ENCODE peak calls at places on chromosomes 3 and 15, in eight cellular contexts. I is Peyer's patch; Y is CD8-positive, alpha-beta T cell; E is psoas muscle; Z is upper lobe of left lung; C is tibial nerve; U is CD4-positive, alpha-beta T cell; A is breast epithelium. D is an unnamed sample.
A peak's percentile ranks its signal among the peaks of the same experiment; 100 is the strongest.

GRCh38 chr3:64405211-64405818 is 180.0 kb upstream of the PRICKLE2 start:
- DNase-seq in I (no peak), Y (no peak), E (no peak), Z (no peak), C (no peak), U (no peak), A (no peak), D (no peak)

GRCh38 chr3:69092030-69092513 is 7.3 kb downstream of the ARL6IP5 start:
- DNase-seq in I (peak; percentile 46), Y (no peak), E (no peak), Z (peak; percentile 23), C (no peak), U (peak; percentile 9), A (no peak), D (no peak)

GRCh38 chr3:55813268-55814097 is 326.4 kb upstream of the WNT5A start:
- DNase-seq in I (no peak), Y (no peak), E (no peak), Z (no peak), C (no peak), U (no peak), A (peak; percentile 39), D (no peak)

GRCh38 chr3:184230603-184231528 is 1.5 kb downstream of the VWA5B2 start:
- DNase-seq in I (no peak), Y (no peak), E (no peak), Z (no peak), C (no peak), U (no peak), A (peak; percentile 46), D (no peak)

GRCh38 chr15:60349589-60349988 is 48.2 kb downstream of the ANXA2 start:
- DNase-seq in I (no peak), Y (no peak), E (no peak), Z (no peak), C (no peak), U (no peak), A (no peak), D (no peak)

GRCh38 chr15:58724471-58724870 is 25.0 kb downstream of the ADAM10 start:
- DNase-seq in I (no peak), Y (no peak), E (no peak), Z (peak; percentile 51), C (no peak), U (no peak), A (no peak), D (no peak)

GRCh38 chr15:40106203-40107161 is 2.2 kb downstream of the BMF start:
- DNase-seq in I (peak; percentile 89), Y (no peak), E (peak; percentile 77), Z (peak; percentile 92), C (peak; percentile 79), U (no peak), A (peak; percentile 83), D (no peak)

GRCh38 chr3:81955908-81956307 is 194.5 kb upstream of the GBE1 start:
- DNase-seq in I (no peak), Y (no peak), E (no peak), Z (no peak), C (no peak), U (no peak), A (no peak), D (no peak)

GRCh38 chr15:65981837-65982696 is 112.8 kb downstream of the RAB11A start:
- DNase-seq in I (peak; percentile 56), Y (peak; percentile 76), E (no peak), Z (peak; percentile 35), C (no peak), U (peak; percentile 72), A (no peak), D (peak; percentile 45)

GRCh38 chr15:70039917-70040316 is 57.8 kb downstream of the TLE3 start:
- DNase-seq in I (no peak), Y (no peak), E (no peak), Z (no peak), C (no peak), U (no peak), A (no peak), D (no peak)

GRCh38 chr15:41655716-41656115 is 4.5 kb upstream of the MGA start:
- DNase-seq in I (no peak), Y (no peak), E (no peak), Z (no peak), C (no peak), U (no peak), A (no peak), D (no peak)

GRCh38 chr3:98900265-98901031 is 1.0 kb downstream of the DCBLD2 start:
- DNase-seq in I (no peak), Y (no peak), E (no peak), Z (no peak), C (no peak), U (no peak), A (no peak), D (no peak)

GRCh38 chr15:25739687-25740121 is 123.4 kb downstream of the ATP10A start:
- DNase-seq in I (peak; percentile 40), Y (peak; percentile 62), E (no peak), Z (no peak), C (no peak), U (peak; percentile 39), A (no peak), D (peak; percentile 35)

GRCh38 chr3:52554026-52554755 is 17.8 kb downstream of the UQCC5 start:
- DNase-seq in I (no peak), Y (no peak), E (no peak), Z (no peak), C (no peak), U (no peak), A (no peak), D (no peak)

GRCh38 chr3:29275309-29275708 is 5.6 kb upstream of the RBMS3 start:
- DNase-seq in I (no peak), Y (no peak), E (no peak), Z (no peak), C (peak; percentile 22), U (no peak), A (no peak), D (no peak)

GRCh38 chr3:17088602-17089313 is 204.0 kb downstream of the PLCL2 start:
- DNase-seq in I (peak; percentile 17), Y (peak; percentile 60), E (no peak), Z (peak; percentile 49), C (no peak), U (no peak), A (no peak), D (no peak)

GRCh38 chr15:80070840-80071239 is 11.4 kb downstream of the ZFAND6 start:
- DNase-seq in I (no peak), Y (no peak), E (no peak), Z (no peak), C (no peak), U (no peak), A (no peak), D (no peak)

GRCh38 chr3:71752911-71753715 is 542 bp upstream of the GPR27 start:
- DNase-seq in I (no peak), Y (no peak), E (no peak), Z (no peak), C (no peak), U (no peak), A (no peak), D (no peak)

GRCh38 chr3:69266585-69266984 is 119.3 kb downstream of the FRMD4B start:
- DNase-seq in I (no peak), Y (no peak), E (no peak), Z (no peak), C (no peak), U (no peak), A (no peak), D (no peak)

DNA sequence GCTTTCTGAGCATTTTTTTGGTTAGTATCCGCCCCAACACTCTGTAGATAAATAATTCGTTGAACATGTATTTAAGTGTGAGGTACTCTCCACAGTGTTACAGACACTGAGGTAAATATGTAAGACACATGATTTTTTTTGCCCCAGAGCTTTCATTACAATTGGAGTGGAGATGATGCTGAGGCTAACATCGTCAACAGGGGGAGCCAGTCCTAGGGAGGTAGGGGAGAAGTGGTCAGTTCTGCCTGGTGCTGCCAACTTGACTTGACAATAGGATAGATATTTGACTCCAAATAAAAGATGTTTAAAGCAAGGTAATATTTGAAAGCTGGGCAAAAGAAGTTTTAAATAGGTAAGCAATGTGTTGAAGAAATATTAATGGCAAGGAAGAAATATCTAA is 295.7 kb downstream of the UNC13C start:
- DNase-seq in I (no peak), Y (no peak), E (no peak), Z (no peak), C (no peak), U (no peak), A (no peak), D (no peak)
- TF ChIP-seq CTCF in I (no peak), Y (no peak), E (no peak), Z (no peak), C (no peak), U (no peak), A (no peak), D (no peak)

GRCh38 chr3:196639517-196640500 is at the start of gene NRROS:
- DNase-seq in I (peak; percentile 86), Y (peak; percentile 77), E (peak; percentile 74), Z (peak; percentile 84), C (peak; percentile 62), U (peak; percentile 29), A (peak; percentile 37), D (no peak)
- TF ChIP-seq CTCF in I (no peak), Y (no peak), E (no peak), Z (no peak), C (no peak), U (no peak), A (no peak), D (no peak)

GRCh38 chr3:142944346-142944745 is 19.1 kb downstream of the PAQR9 start:
- DNase-seq in I (no peak), Y (no peak), E (no peak), Z (no peak), C (no peak), U (no peak), A (no peak), D (no peak)

GRCh38 chr3:142943349-142943748 is 20.1 kb downstream of the PAQR9 start:
- DNase-seq in I (no peak), Y (no peak), E (no peak), Z (no peak), C (no peak), U (no peak), A (no peak), D (no peak)

GRCh38 chr3:142946861-142947260 is 16.6 kb downstream of the PAQR9 start:
- DNase-seq in I (no peak), Y (no peak), E (no peak), Z (no peak), C (no peak), U (no peak), A (no peak), D (no peak)

GRCh38 chr3:142943870-142944269 is 19.6 kb downstream of the PAQR9 start:
- DNase-seq in I (no peak), Y (no peak), E (no peak), Z (no peak), C (no peak), U (no peak), A (no peak), D (no peak)

GRCh38 chr3:142945023-142945422 is 18.5 kb downstream of the PAQR9 start:
- DNase-seq in I (no peak), Y (no peak), E (no peak), Z (no peak), C (no peak), U (no peak), A (no peak), D (no peak)
- TF ChIP-seq CTCF in I (no peak), Y (no peak), E (no peak), Z (no peak), C (no peak), U (no peak), A (no peak), D (no peak)

DNA sequence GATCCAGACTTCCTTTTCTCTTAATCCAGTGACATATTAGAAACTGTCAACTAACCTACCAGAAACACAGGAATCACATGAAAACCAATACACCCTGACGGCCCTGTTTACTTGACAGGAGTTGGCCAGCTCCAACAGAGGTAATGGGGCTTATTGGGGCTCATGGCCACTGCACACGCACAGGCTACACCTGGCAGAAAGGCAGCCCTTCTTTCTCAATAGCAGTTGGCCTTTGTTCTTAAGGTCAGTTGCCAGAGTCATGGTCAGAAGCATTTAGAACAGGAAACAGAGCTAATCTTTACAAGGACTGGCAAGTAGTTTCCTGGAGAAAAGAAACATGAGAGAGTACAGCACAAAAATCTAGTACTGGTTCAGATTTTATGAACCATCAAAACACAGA is 181.8 kb downstream of the MAGI1 start:
- DNase-seq in I (no peak), Y (no peak), E (no peak), Z (no peak), C (no peak), U (no peak), A (no peak), D (no peak)
- TF ChIP-seq CTCF in I (no peak), Y (no peak), E (no peak), Z (no peak), C (no peak), U (no peak), A (no peak), D (no peak)

D was measured in mesothelial cell of epicardium.